ENCODE peak calls at places on chromosomes 6 and 20, in six cellular contexts. E is MCF 10A; Y is activated naive CD8-positive, alpha-beta T cell treated with anti-CD3 and anti-CD28 coated beads, Interleukin-2, amount 50 U/mL, for 24 hours; J is activated CD4-positive, alpha-beta T cell treated with anti-CD3 and anti-CD28 coated beads for 4 hours; H is ureter; B is kidney glomerular epithelial cell. O is an unnamed sample.

GRCh38 chr6:138647006-138647405 is 126.6 kb upstream of the CCDC28A start:
- DNase-seq in E (peak), Y (no peak), J (no peak), H (no peak), B (no peak), O (no peak)

GRCh38 chr6:44630125-44631028 is 242.9 kb downstream of the CDC5L start:
- DNase-seq in E (peak), Y (peak), J (no peak), H (no peak), B (no peak), O (peak)

GRCh38 chr6:137678451-137678850 is 184.3 kb upstream of the OLIG3 start:
- DNase-seq in E (no peak), Y (no peak), J (no peak), H (no peak), B (no peak), O (no peak)

GRCh38 chr20:45432294-45432693 is 16.4 kb downstream of the PIGT start:
- DNase-seq in E (no peak), Y (peak), J (no peak), H (no peak), B (no peak), O (no peak)

GRCh38 chr20:23419995-23420901 is 1.0 kb downstream of the NAPB start:
- DNase-seq in E (peak), Y (peak), J (peak), H (peak), B (peak), O (peak)

GRCh38 chr6:26651382-26651781 is 8.2 kb downstream of the ZNF322 start:
- DNase-seq in E (no peak), Y (no peak), J (no peak), H (no peak), B (no peak), O (no peak)

GRCh38 chr20:51311636-51312479 is 230.7 kb downstream of the NFATC2 start:
- DNase-seq in E (no peak), Y (no peak), J (no peak), H (no peak), B (peak), O (no peak)

GRCh38 chr6:73565767-73566485 is 45.1 kb upstream of the EEF1A1 start:
- DNase-seq in E (no peak), Y (no peak), J (no peak), H (no peak), B (no peak), O (peak)

GRCh38 chr6:115735610-115736009 is 325.1 kb downstream of the FRK start:
- DNase-seq in E (no peak), Y (no peak), J (no peak), H (no peak), B (no peak), O (no peak)

GRCh38 chr6:11575408-11576033 is 38.0 kb downstream of the TMEM170B start:
- DNase-seq in E (peak), Y (peak), J (peak), H (peak), B (peak), O (peak)

GRCh38 chr6:7580537-7580926 is 9.5 kb upstream of the SNRNP48 start:
- DNase-seq in E (no peak), Y (no peak), J (no peak), H (no peak), B (no peak), O (no peak)

GRCh38 chr6:31805939-31806469 is 762 bp downstream of the LSM2 start:
- DNase-seq in E (peak), Y (no peak), J (no peak), H (no peak), B (no peak), O (no peak)

GRCh38 chr6:113842165-113842564 is 15.0 kb upstream of the MARCKS start:
- DNase-seq in E (no peak), Y (no peak), J (no peak), H (no peak), B (peak), O (peak)

GRCh38 chr6:15505463-15505918 is 157.3 kb downstream of the DTNBP1 start:
- DNase-seq in E (no peak), Y (no peak), J (no peak), H (no peak), B (no peak), O (no peak)

GRCh38 chr20:17969884-17970409 is 1.1 kb downstream of the MGME1 start:
- DNase-seq in E (peak), Y (peak), J (peak), H (peak), B (peak), O (peak)

GRCh38 chr6:20708367-20709124 is 174.3 kb downstream of the CDKAL1 start:
- DNase-seq in E (no peak), Y (peak), J (no peak), H (no peak), B (no peak), O (peak)

GRCh38 chr20:50142812-50143211 is 10.7 kb downstream of the PEDS1 start:
- DNase-seq in E (no peak), Y (no peak), J (no peak), H (no peak), B (no peak), O (no peak)

GRCh38 chr20:4605166-4605565 is 116.5 kb upstream of the PRND start:
- DNase-seq in E (no peak), Y (no peak), J (no peak), H (no peak), B (no peak), O (no peak)

GRCh38 chr20:62788607-62789006 is 7.7 kb upstream of the MRGBP start:
- DNase-seq in E (no peak), Y (no peak), J (no peak), H (no peak), B (no peak), O (no peak)

GRCh38 chr20:49603209-49603627 is 35.3 kb upstream of the PTGIS start:
- DNase-seq in E (no peak), Y (peak), J (no peak), H (no peak), B (peak), O (peak)

GRCh38 chr6:145887969-145888368 is 73.4 kb upstream of the FBXO30 start:
- DNase-seq in E (peak), Y (peak), J (peak), H (no peak), B (peak), O (peak)

GRCh38 chr6:149636116-149636515 is 12.4 kb downstream of the KATNA1 start:
- DNase-seq in E (peak), Y (no peak), J (no peak), H (no peak), B (peak), O (peak)

GRCh38 chr6:144602523-144603180 is 317.5 kb downstream of the UTRN start:
- DNase-seq in E (no peak), Y (no peak), J (peak), H (no peak), B (no peak), O (no peak)

GRCh38 chr6:36809933-36810844 is 29.1 kb downstream of the CPNE5 start:
- DNase-seq in E (no peak), Y (no peak), J (no peak), H (no peak), B (no peak), O (no peak)

GRCh38 chr6:153167026-153167891 is 36.2 kb upstream of the RGS17 start:
- DNase-seq in E (peak), Y (no peak), J (no peak), H (no peak), B (peak), O (peak)

GRCh38 chr6:818191-818590 is 125.3 kb upstream of the EXOC2 start:
- DNase-seq in E (peak), Y (no peak), J (no peak), H (no peak), B (no peak), O (no peak)

GRCh38 chr6:54198134-54198533 is 86.9 kb downstream of the MLIP start:
- DNase-seq in E (peak), Y (no peak), J (no peak), H (no peak), B (no peak), O (no peak)